ENCODE peak calls at places on chromosomes 12 and 14, in five cellular contexts. One of them, this sample, is unnamed.

GRCh38 chr12:78671295-78671694 is 193.3 kb upstream of the SYT1 start:
- DNase-seq in AG04450: peak; percentile 77
- DNase-seq in progenitor cell of endocrine pancreas: no peak
- DNase-seq in natural killer cell: no peak
- DNase-seq in AG04449: no peak
- DNase-seq in this sample: no peak

GRCh38 chr14:95156153-95156764 is 1.1 kb downstream of the DICER1 start:
- DNase-seq in AG04450: no peak
- DNase-seq in natural killer cell: no peak
- DNase-seq in AG04449: no peak
- DNase-seq in progenitor cell of endocrine pancreas: no peak
- DNase-seq in this sample: no peak

GRCh38 chr12:98352218-98352811 is 163.1 kb upstream of the TMPO start:
- DNase-seq in progenitor cell of endocrine pancreas: no peak
- DNase-seq in natural killer cell: no peak
- DNase-seq in AG04450: peak; percentile 34
- DNase-seq in AG04449: peak; percentile 72
- DNase-seq in this sample: no peak

GRCh38 chr12:88733003-88733402 is 152.7 kb upstream of the KITLG start:
- DNase-seq in progenitor cell of endocrine pancreas: no peak
- DNase-seq in natural killer cell: no peak
- DNase-seq in AG04450: no peak
- DNase-seq in AG04449: no peak
- DNase-seq in this sample: no peak

GRCh38 chr12:16467304-16467703 is 119.9 kb downstream of the MGST1 start:
- DNase-seq in natural killer cell: no peak
- DNase-seq in progenitor cell of endocrine pancreas: no peak
- DNase-seq in AG04449: no peak
- DNase-seq in AG04450: no peak
- DNase-seq in this sample: no peak

GRCh38 chr12:124026755-124027745 is 54.0 kb downstream of the ZNF664 start:
- DNase-seq in natural killer cell: no peak
- DNase-seq in AG04450: no peak
- DNase-seq in progenitor cell of endocrine pancreas: no peak
- DNase-seq in AG04449: peak; percentile 58
- DNase-seq in this sample: no peak

GRCh38 chr12:93793983-93794382 is 116.8 kb downstream of the CRADD start:
- DNase-seq in AG04449: no peak
- DNase-seq in AG04450: peak; percentile 66
- DNase-seq in natural killer cell: no peak
- DNase-seq in progenitor cell of endocrine pancreas: no peak
- DNase-seq in this sample: no peak

GRCh38 chr12:11553871-11554533 is 95.5 kb upstream of the ETV6 start:
- DNase-seq in progenitor cell of endocrine pancreas: no peak
- DNase-seq in natural killer cell: no peak
- DNase-seq in AG04450: peak; percentile 13
- DNase-seq in AG04449: no peak
- DNase-seq in this sample: no peak

GRCh38 chr12:21613931-21614330 is 9.3 kb upstream of the GYS2 start:
- DNase-seq in progenitor cell of endocrine pancreas: no peak
- DNase-seq in natural killer cell: no peak
- DNase-seq in AG04449: no peak
- DNase-seq in AG04450: no peak
- DNase-seq in this sample: no peak

GRCh38 chr12:121026274-121027045 is 10.2 kb upstream of the C12orf43 start:
- DNase-seq in progenitor cell of endocrine pancreas: no peak
- DNase-seq in natural killer cell: no peak
- DNase-seq in AG04449: no peak
- DNase-seq in AG04450: no peak
- DNase-seq in this sample: no peak

DNA sequence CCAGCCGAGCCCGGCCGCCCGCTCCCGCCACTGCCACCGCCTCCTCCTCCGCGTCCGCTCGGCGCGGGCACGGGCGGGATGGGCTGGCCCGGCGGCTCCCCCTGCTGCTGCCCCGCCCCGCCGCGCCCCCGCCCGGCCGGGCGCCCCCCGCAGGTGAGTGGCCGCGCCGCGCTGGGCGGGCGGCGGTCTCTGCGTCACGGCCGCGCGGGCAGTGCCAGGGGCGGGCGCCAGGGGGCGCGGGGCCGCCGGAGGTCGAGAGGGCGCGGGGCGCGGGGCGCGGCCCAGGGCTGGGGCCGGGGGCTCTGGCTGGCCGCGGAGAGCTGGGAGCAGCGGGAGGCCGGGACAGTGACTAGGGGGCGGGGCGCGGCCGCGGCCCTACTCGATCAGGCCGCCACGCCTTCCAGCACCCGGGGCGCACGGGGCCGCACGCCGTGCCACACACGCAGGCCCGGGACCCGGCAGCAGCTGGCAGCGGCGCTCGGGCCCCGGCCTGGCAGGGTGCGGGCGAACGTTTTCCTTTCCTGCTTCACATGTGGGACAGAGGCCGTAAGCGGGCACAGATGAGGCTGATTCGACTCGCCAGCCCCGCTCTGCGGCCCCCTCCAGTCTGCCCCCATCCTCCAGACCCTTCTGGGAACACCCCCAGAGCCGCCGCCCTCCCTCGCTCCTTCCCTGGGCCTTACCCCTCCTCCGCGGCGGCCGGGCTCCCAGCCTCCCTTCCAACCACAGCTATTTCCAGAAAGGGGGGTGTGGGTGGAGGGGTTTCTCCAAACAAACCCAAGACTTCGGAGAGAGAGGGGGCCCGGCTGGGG is 2.4 kb upstream of the TNS2 start:
- DNase-seq in AG04450: no peak
- DNase-seq in AG04449: no peak
- DNase-seq in progenitor cell of endocrine pancreas: peak; percentile 79
- DNase-seq in natural killer cell: peak; percentile 76
- DNase-seq in this sample: no peak
- TF ChIP-seq CTCF in AG04450: no peak
- TF ChIP-seq CTCF in AG04449: peak; percentile 19
- TF ChIP-seq CTCF in progenitor cell of endocrine pancreas: peak; percentile 41
- TF ChIP-seq CTCF in natural killer cell: peak; percentile 36
- TF ChIP-seq CTCF in this sample: peak; percentile 31

DNA sequence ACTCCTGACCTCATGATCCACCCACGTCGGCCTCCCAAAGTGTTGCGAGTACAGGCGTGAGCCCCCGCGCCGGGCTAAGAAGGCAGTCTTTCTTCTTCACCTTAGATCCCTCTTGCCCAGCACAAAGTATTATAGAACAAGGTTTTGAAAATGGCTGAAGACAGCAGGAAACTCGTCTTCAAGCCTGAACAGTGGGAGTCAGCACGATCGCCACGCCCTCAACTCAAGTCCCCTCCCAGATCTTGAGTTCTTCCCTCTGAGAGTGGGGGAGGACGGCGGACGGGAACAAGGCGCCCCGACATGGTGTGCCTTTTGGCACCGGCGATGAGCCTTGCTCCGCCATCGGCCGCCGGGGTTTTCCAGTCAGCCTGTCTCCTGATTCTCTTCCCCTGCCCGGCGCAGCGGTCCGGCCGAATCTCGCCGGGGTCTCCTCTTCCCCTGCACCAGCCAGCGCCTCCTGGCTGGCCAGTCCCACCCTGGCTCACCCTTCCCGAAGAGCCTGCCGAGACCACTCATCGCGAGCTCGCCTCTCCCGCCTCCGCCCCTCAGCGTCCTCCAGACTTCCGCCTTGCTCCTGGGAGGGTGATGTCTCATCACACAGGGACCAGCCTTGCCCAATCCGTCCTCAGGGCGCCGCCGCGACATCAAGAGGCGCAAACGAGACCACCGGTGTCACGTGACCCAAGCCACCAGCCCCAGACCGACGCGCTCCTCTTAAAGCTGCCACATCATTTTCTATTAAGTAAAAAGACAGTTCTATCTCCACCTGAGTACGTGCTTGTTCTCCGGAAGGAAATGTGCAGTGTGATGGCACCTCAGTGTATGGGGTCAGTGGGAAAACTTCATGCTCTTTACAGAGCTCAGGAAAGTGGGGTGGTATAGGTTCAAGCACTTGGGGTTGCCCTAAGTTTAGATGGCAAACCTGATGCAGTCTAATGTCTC is at the start of gene CHMP4A:
- DNase-seq in progenitor cell of endocrine pancreas: peak; percentile 89
- DNase-seq in AG04450: peak; percentile 95
- DNase-seq in AG04449: peak; percentile 85
- DNase-seq in natural killer cell: peak; percentile 94
- DNase-seq in this sample: peak; percentile 99
- TF ChIP-seq CTCF in progenitor cell of endocrine pancreas: peak; percentile 15
- TF ChIP-seq CTCF in AG04450: peak; percentile 33
- TF ChIP-seq CTCF in AG04449: peak; percentile 36
- TF ChIP-seq CTCF in natural killer cell: no peak
- TF ChIP-seq CTCF in this sample: no peak

DNA sequence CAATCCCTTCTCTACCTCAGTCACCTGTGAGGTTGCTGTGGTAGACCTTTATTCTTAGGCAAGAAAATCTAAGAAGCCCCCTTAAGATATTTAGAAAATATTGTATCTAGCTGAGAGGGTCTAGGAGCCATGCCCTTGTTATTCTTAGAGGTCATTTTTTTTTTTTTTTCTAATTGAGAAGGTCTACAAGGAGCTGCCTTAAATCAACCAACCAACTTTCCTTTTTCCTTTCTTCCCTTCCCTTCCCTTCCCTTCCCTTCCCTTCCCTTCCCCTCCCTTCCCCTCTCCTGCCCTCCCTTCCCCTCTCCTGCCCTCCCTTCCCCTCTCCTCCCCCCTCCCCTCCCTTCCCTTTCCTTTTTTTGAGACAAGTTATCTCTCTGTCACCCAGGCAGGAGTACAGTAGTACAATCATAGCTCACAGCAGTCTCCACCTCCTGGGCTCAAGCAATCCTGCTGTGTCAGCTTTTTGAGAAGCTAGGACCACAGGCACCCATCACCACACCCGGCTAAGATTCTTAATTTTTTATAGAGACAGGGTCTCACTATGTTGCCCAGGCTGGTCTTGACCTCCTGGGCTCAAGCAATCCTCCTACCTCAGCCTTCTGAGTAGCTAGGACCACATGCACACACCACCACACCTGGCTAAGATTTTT is 668.4 kb upstream of the FBXO33 start:
- DNase-seq in AG04450: no peak
- DNase-seq in progenitor cell of endocrine pancreas: no peak
- DNase-seq in natural killer cell: no peak
- DNase-seq in AG04449: no peak
- DNase-seq in this sample: no peak
- TF ChIP-seq CTCF in AG04450: no peak
- TF ChIP-seq CTCF in progenitor cell of endocrine pancreas: no peak
- TF ChIP-seq CTCF in natural killer cell: no peak
- TF ChIP-seq CTCF in AG04449: no peak
- TF ChIP-seq CTCF in this sample: no peak

GRCh38 chr14:32202941-32203882 is at the start of gene RNU6-8:
- DNase-seq in AG04449: peak; percentile 45
- DNase-seq in natural killer cell: peak; percentile 43
- DNase-seq in AG04450: peak; percentile 46
- DNase-seq in progenitor cell of endocrine pancreas: peak; percentile 90
- DNase-seq in this sample: no peak
- TF ChIP-seq CTCF in AG04449: no peak
- TF ChIP-seq CTCF in natural killer cell: no peak
- TF ChIP-seq CTCF in AG04450: no peak
- TF ChIP-seq CTCF in progenitor cell of endocrine pancreas: no peak
- TF ChIP-seq CTCF in this sample: no peak

GRCh38 chr14:79404874-79405273 is 806.4 kb downstream of the DIO2 start:
- DNase-seq in progenitor cell of endocrine pancreas: no peak
- DNase-seq in AG04450: no peak
- DNase-seq in AG04449: no peak
- DNase-seq in natural killer cell: no peak
- DNase-seq in this sample: no peak

GRCh38 chr14:79407572-79407971 is 803.7 kb downstream of the DIO2 start:
- DNase-seq in progenitor cell of endocrine pancreas: no peak
- DNase-seq in AG04449: no peak
- DNase-seq in natural killer cell: no peak
- DNase-seq in AG04450: no peak
- DNase-seq in this sample: no peak

GRCh38 chr14:79405511-79405910 is 805.8 kb downstream of the DIO2 start:
- DNase-seq in AG04449: no peak
- DNase-seq in AG04450: no peak
- DNase-seq in progenitor cell of endocrine pancreas: no peak
- DNase-seq in natural killer cell: no peak
- DNase-seq in this sample: no peak

GRCh38 chr14:79411403-79412174 is 799.7 kb downstream of the DIO2 start:
- DNase-seq in AG04450: no peak
- DNase-seq in natural killer cell: no peak
- DNase-seq in progenitor cell of endocrine pancreas: no peak
- DNase-seq in AG04449: no peak
- DNase-seq in this sample: no peak

GRCh38 chr14:79408696-79409095 is 802.6 kb downstream of the DIO2 start:
- DNase-seq in progenitor cell of endocrine pancreas: no peak
- DNase-seq in AG04450: no peak
- DNase-seq in AG04449: no peak
- DNase-seq in natural killer cell: no peak
- DNase-seq in this sample: no peak
- TF ChIP-seq CTCF in progenitor cell of endocrine pancreas: peak; percentile 24
- TF ChIP-seq CTCF in AG04450: peak; percentile 4
- TF ChIP-seq CTCF in AG04449: no peak
- TF ChIP-seq CTCF in natural killer cell: no peak
- TF ChIP-seq CTCF in this sample: no peak

GRCh38 chr12:49092086-49092815 is 2.4 kb downstream of the DHH start:
- DNase-seq in natural killer cell: no peak
- DNase-seq in AG04450: no peak
- DNase-seq in AG04449: no peak
- DNase-seq in progenitor cell of endocrine pancreas: peak; percentile 35
- DNase-seq in this sample: no peak
- TF ChIP-seq CTCF in natural killer cell: no peak
- TF ChIP-seq CTCF in AG04450: peak; percentile 65
- TF ChIP-seq CTCF in AG04449: peak; percentile 40
- TF ChIP-seq CTCF in progenitor cell of endocrine pancreas: peak; percentile 55
- TF ChIP-seq CTCF in this sample: no peak

GRCh38 chr14:93984987-93985410 is 8.6 kb upstream of the ASB2 start:
- DNase-seq in progenitor cell of endocrine pancreas: no peak
- DNase-seq in AG04450: peak; percentile 85
- DNase-seq in AG04449: peak; percentile 92
- DNase-seq in natural killer cell: no peak
- DNase-seq in this sample: no peak
- TF ChIP-seq CTCF in progenitor cell of endocrine pancreas: peak; percentile 51
- TF ChIP-seq CTCF in AG04450: peak; percentile 47
- TF ChIP-seq CTCF in AG04449: peak; percentile 41
- TF ChIP-seq CTCF in natural killer cell: no peak
- TF ChIP-seq CTCF in this sample: peak; percentile 32

GRCh38 chr12:77010637-77011548 is 54.5 kb downstream of the E2F7 start:
- DNase-seq in AG04450: peak; percentile 72
- DNase-seq in progenitor cell of endocrine pancreas: peak; percentile 65
- DNase-seq in AG04449: peak; percentile 12
- DNase-seq in natural killer cell: peak; percentile 44
- DNase-seq in this sample: peak; percentile 52

GRCh38 chr12:77016621-77017020 is 48.7 kb downstream of the E2F7 start:
- DNase-seq in natural killer cell: no peak
- DNase-seq in AG04449: no peak
- DNase-seq in progenitor cell of endocrine pancreas: no peak
- DNase-seq in AG04450: no peak
- DNase-seq in this sample: no peak

GRCh38 chr12:77007476-77007875 is 57.9 kb downstream of the E2F7 start:
- DNase-seq in natural killer cell: no peak
- DNase-seq in AG04450: no peak
- DNase-seq in progenitor cell of endocrine pancreas: no peak
- DNase-seq in AG04449: no peak
- DNase-seq in this sample: no peak

DNA sequence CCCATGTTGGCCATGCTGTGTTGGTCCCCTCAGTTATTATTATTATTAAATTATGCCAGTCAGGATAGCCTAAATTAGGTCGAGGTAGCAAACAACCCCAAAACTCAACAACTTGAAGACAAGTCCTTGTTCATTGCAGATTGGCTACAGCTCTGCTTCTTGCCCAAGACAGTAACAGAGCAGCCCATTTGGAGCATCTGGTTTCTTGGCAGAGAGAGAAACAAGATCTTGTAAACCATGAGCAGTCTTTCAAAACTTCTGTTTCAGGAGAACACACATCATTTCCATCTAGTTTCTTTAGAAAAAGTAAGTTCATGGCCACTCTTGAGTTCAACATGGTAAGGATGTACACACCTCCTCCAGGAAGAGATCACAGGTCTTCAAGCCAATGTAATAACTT is 52.3 kb downstream of the E2F7 start:
- DNase-seq in AG04450: peak; percentile 21
- DNase-seq in natural killer cell: no peak
- DNase-seq in AG04449: no peak
- DNase-seq in progenitor cell of endocrine pancreas: no peak
- DNase-seq in this sample: no peak
- TF ChIP-seq CTCF in AG04450: no peak
- TF ChIP-seq CTCF in natural killer cell: no peak
- TF ChIP-seq CTCF in AG04449: no peak
- TF ChIP-seq CTCF in progenitor cell of endocrine pancreas: no peak
- TF ChIP-seq CTCF in this sample: no peak